ENCODE peak calls at places on chromosomes 4 and X, in ten cellular contexts. F is breast epithelium; E is small intestine; H is testis; K is naive thymus-derived CD4-positive, alpha-beta T cell; Q is tibial nerve; Z is BE2C; B is CD4-positive, alpha-beta memory T cell; X is SJSA1; R is cardiac muscle cell. L is an unnamed sample.

GRCh38 chrX:130539721-130540321 is 138.0 kb downstream of the RBMX2 start:
- DNase-seq in R (peak; percentile 75), X (peak; percentile 49), F (no peak), B (no peak), H (peak; percentile 53), Q (peak; percentile 27), K (peak; percentile 29), Z (peak; percentile 45), E (peak; percentile 7), L (peak; percentile 41)

GRCh38 chrX:72145181-72145580 is 13.5 kb upstream of the RTL5 start:
- DNase-seq in X (no peak), B (no peak), E (no peak), Q (no peak), Z (no peak), K (no peak), F (no peak), H (no peak), R (no peak), L (no peak)

GRCh38 chr4:98828801-98829200 is 100.1 kb downstream of the EIF4E start:
- DNase-seq in B (no peak), F (no peak), Q (no peak), H (no peak), E (peak; percentile 20), K (peak; percentile 17), R (no peak), X (no peak), Z (peak; percentile 4), L (peak; percentile 42)

GRCh38 chr4:83326546-83326945 is 8.1 kb downstream of the HPSE start:
- DNase-seq in Q (no peak), Z (no peak), H (no peak), E (no peak), R (no peak), F (no peak), B (no peak), K (no peak), X (no peak), L (no peak)

GRCh38 chr4:108560624-108561023 is 59.8 kb upstream of the RPL34 start:
- DNase-seq in E (no peak), F (no peak), K (no peak), B (no peak), X (peak; percentile 69), R (no peak), Q (no peak), H (no peak), Z (no peak), L (no peak)

GRCh38 chrX:87808576-87809243 is 291.1 kb downstream of the KLHL4 start:
- DNase-seq in B (peak; percentile 5), K (no peak), H (peak; percentile 12), R (no peak), X (no peak), E (no peak), F (no peak), Q (no peak), Z (no peak), L (no peak)

GRCh38 chr4:37682701-37683401 is 3.3 kb downstream of the RELL1 start:
- DNase-seq in R (no peak), B (no peak), H (no peak), X (no peak), Q (no peak), Z (no peak), F (no peak), K (peak; percentile 26), E (peak; percentile 95), L (no peak)

GRCh38 chrX:9486786-9487185 is 21.9 kb downstream of the TBL1X start:
- DNase-seq in H (no peak), E (no peak), R (no peak), K (no peak), F (no peak), B (no peak), Z (no peak), X (no peak), Q (no peak), L (no peak)

GRCh38 chrX:10199212-10199611 is 42.4 kb downstream of the CLCN4 start:
- DNase-seq in X (no peak), H (peak; percentile 19), Q (peak; percentile 45), K (no peak), R (no peak), B (no peak), E (peak; percentile 2), Z (no peak), F (no peak), L (no peak)

GRCh38 chrX:39633293-39633692 is 464.5 kb downstream of the BCOR start:
- DNase-seq in R (no peak), K (no peak), B (no peak), H (no peak), Q (no peak), F (no peak), X (no peak), Z (peak; percentile 81), E (no peak), L (no peak)

GRCh38 chrX:10630320-10630719 is 9.9 kb upstream of the MID1 start:
- DNase-seq in X (no peak), F (no peak), R (no peak), H (no peak), B (no peak), Z (no peak), K (no peak), E (no peak), Q (no peak), L (no peak)

GRCh38 chr4:107931775-107932321 is 499 bp downstream of the CYP2U1 start:
- DNase-seq in F (no peak), Q (peak; percentile 10), K (peak; percentile 30), Z (no peak), X (no peak), R (no peak), E (peak; percentile 6), B (peak; percentile 39), H (peak; percentile 44), L (peak; percentile 19)

GRCh38 chr4:26116057-26116456 is 202.0 kb downstream of the SMIM20 start:
- DNase-seq in Z (no peak), B (no peak), X (no peak), R (peak; percentile 3), F (no peak), Q (no peak), H (no peak), E (no peak), K (no peak), L (no peak)

GRCh38 chr4:12852338-12853307 is 631.5 kb downstream of the RAB28 start:
- DNase-seq in X (no peak), H (no peak), K (no peak), B (no peak), Z (no peak), F (no peak), E (peak; percentile 57), Q (peak; percentile 19), R (peak; percentile 72), L (peak; percentile 21)

GRCh38 chrX:140066262-140066661 is 100.9 kb upstream of the CXorf66 start:
- DNase-seq in K (no peak), F (no peak), X (no peak), E (no peak), R (no peak), B (no peak), Z (no peak), H (no peak), Q (no peak), L (no peak)

GRCh38 chrX:12002876-12003275 is 135.4 kb upstream of the FRMPD4 start:
- DNase-seq in H (no peak), F (no peak), Z (no peak), B (no peak), K (no peak), X (no peak), E (no peak), R (no peak), Q (no peak), L (no peak)

DNA sequence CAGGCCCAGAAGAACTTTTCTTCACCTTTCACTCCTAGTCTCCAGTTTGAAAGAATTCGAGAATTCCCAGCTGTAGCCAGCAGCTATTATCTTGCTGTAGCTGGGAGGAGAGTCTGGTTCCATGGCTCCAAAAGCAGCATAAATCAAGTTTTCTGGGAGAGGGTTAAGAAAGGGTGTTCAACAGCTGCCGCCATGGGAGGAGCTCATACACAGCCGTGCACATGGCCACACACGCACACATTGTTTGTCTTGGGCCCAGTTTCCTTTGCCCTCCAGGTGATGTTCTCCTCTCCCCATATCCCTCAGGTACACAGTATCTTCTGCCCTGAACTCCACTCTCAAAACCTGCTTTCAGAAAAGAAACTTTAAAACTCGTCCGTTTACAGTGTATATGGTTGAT is 4.1 kb upstream of the GPC3 start:
- DNase-seq in B (no peak), H (no peak), Q (no peak), F (no peak), X (no peak), E (no peak), K (no peak), R (no peak), Z (no peak), L (no peak)
- H3K4me1 ChIP-seq in B (peaks cover 6% of the 10 kb centered on the region), H (no peaks in the 10 kb centered on the region), Q (no peaks in the 10 kb centered on the region), F (no peaks in the 10 kb centered on the region), X (peaks cover 11% of the 10 kb centered on the region), E (no peaks in the 10 kb centered on the region), K (no peaks in the 10 kb centered on the region), R (no peaks in the 10 kb centered on the region), Z (no peaks in the 10 kb centered on the region), L (no peaks in the 10 kb centered on the region)

DNA sequence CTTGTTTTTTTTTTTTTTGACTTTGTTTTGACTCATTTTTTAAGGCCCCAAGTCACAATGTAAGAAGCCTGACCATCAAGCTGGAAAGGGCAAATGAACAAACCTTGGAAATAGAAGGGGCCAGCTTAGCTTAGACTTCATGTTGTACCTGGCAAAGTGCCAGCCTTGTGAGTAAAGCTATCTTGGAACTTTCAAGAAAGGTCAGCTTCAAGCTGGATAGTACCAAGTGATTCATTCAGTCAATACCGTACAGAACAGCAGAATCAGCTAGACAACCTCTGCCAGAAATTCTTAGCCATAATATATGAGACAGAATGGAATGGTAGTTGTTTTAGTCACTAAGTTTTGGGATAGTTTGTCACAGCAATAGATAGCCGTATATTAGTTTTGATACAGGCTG is 1492.2 kb upstream of the TENM3 start:
- DNase-seq in Q (no peak), R (no peak), K (no peak), E (no peak), Z (no peak), X (no peak), B (no peak), H (no peak), F (no peak), L (no peak)
- H3K36me3 ChIP-seq in Q (no peaks in the 10 kb centered on the region), R (no peaks in the 10 kb centered on the region), K (no peaks in the 10 kb centered on the region), E (no peaks in the 10 kb centered on the region), Z (no peaks in the 10 kb centered on the region), X (no peaks in the 10 kb centered on the region), B (no peaks in the 10 kb centered on the region), H (no peaks in the 10 kb centered on the region), F (peaks cover 3% of the 10 kb centered on the region), L (no peaks in the 10 kb centered on the region)

GRCh38 chrX:75522565-75523411 is at the start of gene ZDHHC15:
- DNase-seq in X (no peak), Q (peak; percentile 11), H (peak; percentile 64), E (no peak), K (peak; percentile 63), B (peak; percentile 66), F (no peak), R (peak; percentile 72), Z (no peak), L (peak; percentile 14)
- H3K4me3 ChIP-seq in X (no peak within 1 kb of the TSS), Q (peak within 1 kb of the TSS; percentile 45), H (peak within 1 kb of the TSS; percentile 68), E (no peak within 1 kb of the TSS), K (peak within 1 kb of the TSS; percentile 64), B (peak within 1 kb of the TSS; percentile 47), F (peak within 1 kb of the TSS; percentile 49), R (peak within 1 kb of the TSS; percentile 35), Z (no peak within 1 kb of the TSS), L (peak within 1 kb of the TSS; percentile 9)

DNA sequence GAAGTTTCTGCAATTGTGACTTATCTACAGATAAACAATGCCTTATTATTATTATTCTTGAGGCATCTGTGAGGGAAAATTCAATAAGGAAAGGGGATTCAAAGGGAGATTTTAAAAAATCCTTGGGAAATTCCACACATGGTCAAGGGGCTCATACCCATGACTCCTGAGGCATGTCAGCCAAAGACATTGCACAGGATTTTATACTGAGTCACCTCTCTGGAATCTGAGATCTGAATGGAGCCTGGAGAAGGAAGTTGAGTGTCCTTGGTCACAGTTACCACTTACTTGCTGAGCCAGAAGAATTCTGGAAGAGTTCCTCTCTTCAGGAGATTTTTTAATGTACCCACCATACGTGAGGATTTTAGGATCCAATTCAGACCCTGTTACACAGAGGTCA is 14.4 kb upstream of the CXCL8 start:
- DNase-seq in X (peak; percentile 79), F (no peak), E (no peak), R (no peak), B (no peak), H (no peak), Q (no peak), K (no peak), Z (no peak), L (no peak)
- H3K4me1 ChIP-seq in X (peaks cover 65% of the 10 kb centered on the region), F (no peaks in the 10 kb centered on the region), E (peaks cover 2% of the 10 kb centered on the region), R (no peaks in the 10 kb centered on the region), B (no peaks in the 10 kb centered on the region), H (no peaks in the 10 kb centered on the region), Q (peaks cover 3% of the 10 kb centered on the region), K (no peaks in the 10 kb centered on the region), Z (no peaks in the 10 kb centered on the region), L (no peaks in the 10 kb centered on the region)

L was measured in mucosa of descending colon.